ENCODE peak calls at places on chromosomes 6 and 20, in four cellular contexts. Y is ovary, H is stomach, C is colonic mucosa. B is an unnamed sample.

GRCh38 chr6:144744720-144745119 is 459.6 kb downstream of the UTRN start:
- DNase-seq in Y (no peak), H (no peak), C (no peak), B (no peak)

GRCh38 chr6:131900231-131900630 is 50.9 kb downstream of the CCN2 start:
- DNase-seq in Y (no peak), H (no peak), C (no peak), B (no peak)

GRCh38 chr20:25548613-25549086 is 36.7 kb downstream of the NINL start:
- DNase-seq in Y (no peak), H (no peak), C (no peak), B (peak; percentile 31)

GRCh38 chr6:158631678-158632537 is 12.6 kb downstream of the DYNLT1 start:
- DNase-seq in Y (peak; percentile 50), H (peak; percentile 74), C (peak; percentile 84), B (peak; percentile 17)

GRCh38 chr20:61311656-61312387 is 59.8 kb downstream of the CDH4 start:
- DNase-seq in Y (no peak), H (no peak), C (no peak), B (peak; percentile 44)

GRCh38 chr6:34561227-34561530 is 5.0 kb upstream of the SPDEF start:
- DNase-seq in Y (no peak), H (no peak), C (no peak), B (no peak)

GRCh38 chr6:134537146-134537555 is 219.2 kb upstream of the SGK1 start:
- DNase-seq in Y (no peak), H (no peak), C (no peak), B (peak; percentile 87)

GRCh38 chr6:169340395-169340794 is 86.7 kb upstream of the THBS2 start:
- DNase-seq in Y (no peak), H (no peak), C (peak; percentile 38), B (peak; percentile 98)

GRCh38 chr20:36261389-36262105 is 25.3 kb downstream of the AAR2 start:
- DNase-seq in Y (no peak), H (no peak), C (no peak), B (no peak)

GRCh38 chr6:164345340-164345739 is 930.8 kb downstream of the QKI start:
- DNase-seq in Y (no peak), H (no peak), C (no peak), B (no peak)

GRCh38 chr20:13042458-13042794 is 33.7 kb downstream of the SPTLC3 start:
- DNase-seq in Y (no peak), H (no peak), C (no peak), B (no peak)

GRCh38 chr20:11140359-11140758 is 466.6 kb upstream of the JAG1 start:
- DNase-seq in Y (no peak), H (no peak), C (no peak), B (peak; percentile 67)

GRCh38 chr6:34062156-34062555 is 83.7 kb downstream of the GRM4 start:
- DNase-seq in Y (no peak), H (no peak), C (no peak), B (no peak)

GRCh38 chr6:169831450-169832246 is 80.2 kb downstream of the ERMARD start:
- DNase-seq in Y (peak; percentile 86), H (peak; percentile 85), C (peak; percentile 73), B (peak; percentile 47)

GRCh38 chr6:147141690-147142308 is 62.4 kb upstream of the STXBP5 start:
- DNase-seq in Y (no peak), H (no peak), C (no peak), B (no peak)

GRCh38 chr6:32803416-32803815 is 13.4 kb downstream of the HLA-DOB start:
- DNase-seq in Y (no peak), H (no peak), C (no peak), B (no peak)

GRCh38 chr6:52363222-52363867 is 1.4 kb downstream of the PAQR8 start:
- DNase-seq in Y (peak; percentile 38), H (peak; percentile 52), C (peak; percentile 47), B (peak; percentile 76)

GRCh38 chr6:116392158-116393032 is 21.6 kb downstream of the DSE start:
- DNase-seq in Y (no peak), H (no peak), C (no peak), B (no peak)

GRCh38 chr6:8218861-8219260 is 116.5 kb upstream of the EEF1E1 start:
- DNase-seq in Y (no peak), H (no peak), C (no peak), B (no peak)

GRCh38 chr20:34362502-34363061 is 491 bp upstream of the ITCH start:
- DNase-seq in Y (peak; percentile 32), H (no peak), C (peak; percentile 26), B (no peak)
- H3K4me3 ChIP-seq in Y (peak overlapping the region; percentile 85), H (peak overlapping the region; percentile 93), C (peak overlapping the region; percentile 75), B (peak overlapping the region; percentile 62)

GRCh38 chr20:64051033-64051452 is 1.6 kb upstream of the SOX18 start:
- DNase-seq in Y (no peak), H (no peak), C (no peak), B (no peak)
- H3K4me3 ChIP-seq in Y (no peak overlapping the region), H (no peak overlapping the region), C (no peak overlapping the region), B (no peak overlapping the region)

GRCh38 chr20:43506238-43506637 is 1.3 kb upstream of the L3MBTL1 start:
- DNase-seq in Y (no peak), H (no peak), C (no peak), B (no peak)

GRCh38 chr20:43507150-43508080 is at the start of gene L3MBTL1:
- DNase-seq in Y (peak; percentile 44), H (peak; percentile 68), C (peak; percentile 61), B (peak; percentile 43)

GRCh38 chr20:43508106-43508505 is 609 bp downstream of the L3MBTL1 start:
- DNase-seq in Y (no peak), H (no peak), C (peak; percentile 30), B (no peak)

GRCh38 chr20:43511879-43512278 is 4.4 kb downstream of the L3MBTL1 start:
- DNase-seq in Y (no peak), H (no peak), C (no peak), B (no peak)

GRCh38 chr20:43508604-43509040 is 1.1 kb downstream of the L3MBTL1 start:
- DNase-seq in Y (no peak), H (no peak), C (no peak), B (no peak)
- H3K4me3 ChIP-seq in Y (no peak overlapping the region), H (no peak overlapping the region), C (no peak overlapping the region), B (no peak overlapping the region)

GRCh38 chr6:106103728-106104109 is 17.6 kb downstream of the PRDM1 start:
- DNase-seq in Y (no peak), H (peak; percentile 57), C (peak; percentile 51), B (no peak)
- H3K4me3 ChIP-seq in Y (no peak overlapping the region), H (peak overlapping the region; percentile 28), C (peak overlapping the region; percentile 2), B (peak overlapping the region; percentile 17)

GRCh38 chr20:58131581-58132142 is 96.8 kb downstream of the ANKRD60 start:
- DNase-seq in Y (no peak), H (no peak), C (no peak), B (peak; percentile 45)

GRCh38 chr20:58130574-58130973 is 97.9 kb downstream of the ANKRD60 start:
- DNase-seq in Y (no peak), H (no peak), C (no peak), B (no peak)

GRCh38 chr20:58130156-58130555 is 98.3 kb downstream of the ANKRD60 start:
- DNase-seq in Y (no peak), H (no peak), C (no peak), B (no peak)

GRCh38 chr20:58129736-58130135 is 98.7 kb downstream of the ANKRD60 start:
- DNase-seq in Y (peak; percentile 51), H (no peak), C (no peak), B (no peak)

GRCh38 chr20:58131111-58131510 is 97.3 kb downstream of the ANKRD60 start:
- DNase-seq in Y (peak; percentile 50), H (no peak), C (no peak), B (peak; percentile 46)
- H3K4me3 ChIP-seq in Y (no peak overlapping the region), H (no peak overlapping the region), C (no peak overlapping the region), B (no peak overlapping the region)

DNA sequence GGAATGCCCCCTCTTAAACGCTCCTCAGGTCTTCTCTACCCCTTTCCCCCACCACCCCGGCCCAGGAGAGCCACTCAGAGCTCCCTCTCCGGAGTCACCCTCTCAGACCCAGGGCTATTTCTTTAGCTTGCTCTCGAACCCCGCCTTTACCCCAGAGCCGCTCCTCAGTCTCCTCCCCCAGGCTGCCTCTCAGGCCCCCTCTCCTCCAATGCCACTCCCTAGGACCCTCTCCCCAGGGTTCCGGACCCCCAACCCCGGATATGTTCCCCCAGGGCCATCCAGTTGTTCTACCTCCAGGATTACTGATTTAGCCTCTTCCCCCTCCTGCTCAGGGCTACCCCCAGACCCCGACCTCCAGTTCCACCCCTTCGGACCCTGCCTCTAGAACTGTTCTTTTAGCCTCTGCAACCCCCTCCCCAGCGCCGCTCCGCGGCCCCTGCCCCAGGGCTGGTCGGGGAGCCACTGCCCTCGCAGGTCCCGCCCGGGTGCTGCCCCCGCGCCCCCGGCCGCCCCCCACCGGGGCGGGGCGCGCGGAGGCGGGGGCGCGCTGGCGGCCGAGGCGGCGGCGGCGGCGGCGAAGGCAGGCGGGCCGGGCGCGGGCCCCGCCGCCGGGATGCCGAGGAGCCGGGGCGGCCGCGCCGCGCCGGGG is at the start of gene MMP24:
- DNase-seq in Y (peak; percentile 22), H (no peak), C (no peak), B (no peak)
- H3K4me3 ChIP-seq in Y (no peak within 1 kb of the TSS), H (peak within 1 kb of the TSS; percentile 32), C (no peak within 1 kb of the TSS), B (peak within 1 kb of the TSS; percentile 35)

GRCh38 chr6:26195924-26196845 is 109.0 kb downstream of the HFE start:
- DNase-seq in Y (peak; percentile 59), H (no peak), C (peak; percentile 66), B (peak; percentile 23)

GRCh38 chr6:26194774-26195375 is 107.6 kb downstream of the HFE start:
- DNase-seq in Y (no peak), H (no peak), C (no peak), B (no peak)

GRCh38 chr6:26196846-26197683 is 109.8 kb downstream of the HFE start:
- DNase-seq in Y (peak; percentile 77), H (peak; percentile 75), C (peak; percentile 88), B (peak; percentile 70)

GRCh38 chr6:26194329-26194701 is 107.1 kb downstream of the HFE start:
- DNase-seq in Y (no peak), H (no peak), C (no peak), B (no peak)

GRCh38 chr6:26195376-26195923 is 108.2 kb downstream of the HFE start:
- DNase-seq in Y (peak; percentile 81), H (peak; percentile 91), C (peak; percentile 94), B (peak; percentile 79)
- H3K4me3 ChIP-seq in Y (peak overlapping the region; percentile 55), H (peak overlapping the region; percentile 64), C (peak overlapping the region; percentile 47), B (peak overlapping the region; percentile 72)

GRCh38 chr20:57625181-57625958 is 5.1 kb upstream of the ZBP1 start:
- DNase-seq in Y (no peak), H (no peak), C (no peak), B (no peak)

GRCh38 chr20:57627972-57628650 is 7.9 kb upstream of the ZBP1 start:
- DNase-seq in Y (peak; percentile 26), H (no peak), C (no peak), B (no peak)

GRCh38 chr20:57625978-57626377 is 5.8 kb upstream of the ZBP1 start:
- DNase-seq in Y (no peak), H (no peak), C (no peak), B (no peak)

GRCh38 chr20:57629976-57630525 is 9.8 kb upstream of the ZBP1 start:
- DNase-seq in Y (no peak), H (no peak), C (no peak), B (no peak)

DNA sequence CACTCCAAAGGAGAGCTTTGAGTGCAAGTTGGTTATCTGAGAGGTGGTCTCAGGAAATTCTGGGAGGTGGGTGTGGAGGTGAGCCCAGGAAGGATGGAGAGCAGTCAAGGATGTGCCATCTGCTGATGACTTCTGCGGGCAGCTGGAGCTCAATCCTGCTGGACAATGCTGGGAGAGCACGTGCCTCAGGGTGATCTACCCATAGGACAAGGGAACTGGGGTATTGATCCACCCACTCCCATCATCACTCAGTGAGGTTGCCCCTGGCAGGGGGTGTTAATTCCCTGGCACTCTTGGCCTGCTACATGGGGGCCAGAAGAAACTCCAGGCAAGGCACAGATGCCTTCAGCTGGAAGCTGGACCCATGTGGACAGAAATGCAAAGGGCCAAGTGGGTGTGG is 7.1 kb upstream of the ZBP1 start:
- DNase-seq in Y (no peak), H (no peak), C (no peak), B (no peak)
- H3K4me3 ChIP-seq in Y (no peak overlapping the region), H (no peak overlapping the region), C (no peak overlapping the region), B (no peak overlapping the region)